ENCODE peak calls at places on chromosomes 4 and X, in six cellular contexts. C, Z, N, O, H and V are unnamed samples.

GRCh38 chr4:121814756-121815155 is 8.9 kb downstream of the CCNA2 start:
- DNase-seq in N (peak), Z (no peak), H (no peak), O (no peak), C (no peak), V (no peak)

GRCh38 chrX:57977992-57978391 is 67.7 kb upstream of the ZXDA start:
- DNase-seq in Z (no peak), C (no peak), N (no peak), H (no peak), O (no peak), V (no peak)

GRCh38 chr4:62070291-62070852 is 870.2 kb downstream of the ADGRL3 start:
- DNase-seq in O (no peak), N (no peak), Z (no peak), H (no peak), C (no peak), V (no peak)

GRCh38 chrX:42803320-42803719 is 25.4 kb upstream of the PPP1R2C start:
- DNase-seq in N (peak), Z (no peak), C (no peak), O (no peak), H (no peak), V (no peak)

GRCh38 chr4:825969-826330 is at the start of gene CPLX1:
- DNase-seq in O (no peak), H (peak), C (peak), Z (peak), N (peak), V (no peak)

GRCh38 chr4:113212613-113213012 is 163.2 kb downstream of the ANK2 start:
- DNase-seq in O (no peak), Z (no peak), N (no peak), H (no peak), C (no peak), V (no peak)

GRCh38 chrX:44708470-44708869 is 135.4 kb upstream of the DUSP21 start:
- DNase-seq in Z (no peak), H (no peak), O (no peak), C (no peak), N (no peak), V (no peak)

GRCh38 chrX:143669395-143669794 is 33.5 kb upstream of the SLITRK4 start:
- DNase-seq in H (no peak), Z (no peak), N (peak), C (no peak), O (no peak), V (no peak)

GRCh38 chrX:1391707-1392375 is at the start of gene SLC25A6:
- DNase-seq in O (peak), Z (peak), H (peak), N (peak), C (no peak), V (peak)

GRCh38 chr4:168573870-168574269 is 77.0 kb downstream of the PALLD start:
- DNase-seq in H (no peak), C (no peak), O (no peak), N (no peak), Z (no peak), V (no peak)

GRCh38 chrX:16465081-16465876 is 184.7 kb upstream of the S100G start:
- DNase-seq in O (no peak), C (no peak), Z (no peak), N (peak), H (no peak), V (no peak)

DNA sequence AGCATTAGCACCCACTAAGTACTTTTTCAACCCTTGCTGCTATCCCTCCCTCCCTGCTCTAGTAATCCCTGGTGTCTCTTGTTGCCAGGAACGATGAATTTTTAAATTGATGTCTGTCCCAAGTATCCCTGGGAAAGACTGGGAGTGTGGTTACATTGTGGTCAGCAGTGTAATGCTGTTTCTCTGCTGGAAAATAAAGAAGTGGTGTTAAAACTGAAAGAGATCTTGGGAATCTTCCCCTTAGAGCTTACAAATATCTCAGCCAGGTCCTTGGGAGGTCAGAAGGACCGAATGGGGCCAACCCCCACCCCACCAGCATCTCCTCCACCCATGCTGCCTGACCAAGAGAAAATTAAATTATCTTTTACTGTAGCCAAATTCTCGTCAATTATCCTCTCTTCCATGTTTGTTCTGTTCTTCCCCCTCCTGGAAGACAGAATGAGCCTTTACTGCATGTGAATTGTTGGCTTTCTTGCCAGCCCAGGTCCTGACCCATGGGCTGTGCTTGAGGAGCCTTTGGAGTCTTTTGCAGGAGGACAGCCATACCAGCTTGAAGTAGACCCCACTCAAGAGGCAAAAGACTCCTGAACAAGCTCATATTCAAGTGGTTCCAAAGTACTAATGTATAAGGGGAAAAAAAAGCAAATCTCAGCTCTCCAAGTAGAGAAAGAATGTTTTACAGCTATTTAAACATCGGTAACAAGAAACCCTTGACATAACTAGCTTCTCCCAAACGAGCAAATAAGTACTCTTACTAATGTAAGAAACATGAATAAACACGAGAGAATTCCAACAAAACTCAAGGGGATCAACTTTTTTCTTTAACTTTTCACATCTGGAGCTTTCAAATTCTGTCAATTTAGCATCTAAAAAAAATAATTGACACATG is 174.8 kb upstream of the MXRA5 start:
- DNase-seq in N (peak), C (no peak), H (no peak), O (no peak), Z (no peak), V (no peak)
- H3K27ac ChIP-seq in N (peak), C (no peak), H (no peak), O (no peak), Z (no peak), V (no peak)

DNA sequence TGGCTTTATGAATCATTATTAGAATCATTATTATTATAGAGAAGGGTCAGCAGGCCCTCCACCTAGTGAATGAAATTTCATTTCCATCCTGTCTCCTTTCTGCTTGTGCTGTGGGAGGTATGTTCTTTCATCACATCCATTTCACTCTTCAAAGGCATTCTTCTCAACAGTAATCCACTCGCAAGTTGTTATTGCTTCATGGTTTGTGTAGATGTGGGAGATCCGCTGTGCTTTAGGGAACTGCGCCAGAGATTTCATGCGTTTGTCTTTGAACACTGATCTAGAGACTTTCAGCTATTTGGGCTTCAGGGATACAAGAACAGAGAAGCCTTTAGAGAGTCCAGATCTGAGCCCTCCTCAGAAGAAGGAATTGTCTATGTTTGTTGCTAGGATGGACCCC is 53.5 kb upstream of the PUDP start:
- DNase-seq in N (no peak), Z (no peak), O (no peak), H (no peak), C (no peak), V (no peak)
- H3K27ac ChIP-seq in N (no peak), Z (no peak), O (no peak), H (no peak), C (no peak), V (no peak)

GRCh38 chr4:139774759-139775487 is 109.3 kb downstream of the MGST2 start:
- DNase-seq in Z (no peak), C (no peak), H (no peak), N (no peak), O (no peak), V (no peak)
- H3K27ac ChIP-seq in Z (no peak), C (no peak), H (no peak), N (no peak), O (no peak), V (no peak)

DNA sequence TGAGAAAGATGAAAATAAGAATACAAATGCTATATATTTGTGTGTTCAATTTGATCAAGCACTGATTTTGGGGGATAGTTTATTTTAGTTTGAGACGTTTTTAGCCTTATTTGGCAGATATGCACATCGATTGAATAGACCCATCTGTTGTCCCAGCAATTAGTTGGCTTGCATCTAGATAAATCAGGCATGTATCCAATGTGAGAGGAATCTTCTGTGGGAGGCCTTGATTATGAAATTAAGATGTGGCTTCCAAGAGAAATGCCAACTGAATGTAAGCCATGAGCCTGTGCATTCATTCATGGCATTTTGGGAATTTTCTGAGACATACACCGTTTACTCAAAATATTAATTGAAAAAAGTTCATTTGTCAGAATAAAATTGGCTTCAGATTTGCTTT is 623.1 kb downstream of the TECRL start:
- DNase-seq in H (no peak), C (no peak), Z (no peak), O (no peak), N (no peak), V (no peak)
- H3K27ac ChIP-seq in H (no peak), C (no peak), Z (no peak), O (no peak), N (no peak), V (no peak)

DNA sequence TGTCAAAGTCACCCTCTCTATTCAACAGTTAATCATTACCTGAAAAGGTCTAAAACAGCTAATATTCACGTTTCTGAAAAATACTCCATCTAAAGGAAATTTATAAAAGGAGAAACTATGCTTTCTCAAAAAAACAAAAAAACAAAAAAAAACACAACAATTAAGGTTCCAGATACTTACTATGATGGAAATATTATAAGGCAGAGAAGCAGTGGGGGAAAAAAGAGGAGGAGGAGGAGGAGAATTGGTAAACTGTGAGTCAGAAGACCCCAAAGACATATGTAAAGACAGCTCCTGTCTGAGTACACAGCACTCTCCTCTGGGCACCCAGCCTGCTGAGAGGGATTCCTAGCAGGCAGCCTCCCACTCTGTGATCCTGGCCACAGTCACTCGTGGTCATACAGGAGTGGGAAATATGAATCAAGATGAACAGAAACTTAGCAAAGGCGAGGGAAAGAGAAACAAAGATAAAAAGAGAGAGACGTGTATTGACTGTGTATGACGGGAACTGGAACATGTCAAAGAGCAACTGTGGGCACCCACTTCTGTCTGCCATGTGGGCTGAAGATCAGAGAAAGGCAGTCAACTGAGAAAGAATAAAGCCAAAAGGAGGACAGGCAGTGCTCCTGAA is 12.5 kb downstream of the KLHL15 start:
- DNase-seq in O (no peak), N (peak), C (no peak), H (no peak), Z (no peak), V (no peak)
- H3K27ac ChIP-seq in O (no peak), N (no peak), C (no peak), H (no peak), Z (no peak), V (no peak)

GRCh38 chrX:41302293-41302868 is 31.6 kb upstream of the DDX3X start:
- DNase-seq in Z (no peak), C (no peak), H (no peak), N (no peak), O (no peak), V (peak)

GRCh38 chrX:41303013-41303412 is 30.9 kb upstream of the DDX3X start:
- DNase-seq in H (no peak), C (no peak), Z (no peak), O (no peak), N (no peak), V (no peak)

GRCh38 chrX:41304178-41304577 is 29.8 kb upstream of the DDX3X start:
- DNase-seq in N (no peak), C (no peak), Z (no peak), O (no peak), H (no peak), V (no peak)

GRCh38 chrX:41301438-41301824 is 32.5 kb upstream of the DDX3X start:
- DNase-seq in N (no peak), O (no peak), Z (no peak), H (no peak), C (no peak), V (no peak)

DNA sequence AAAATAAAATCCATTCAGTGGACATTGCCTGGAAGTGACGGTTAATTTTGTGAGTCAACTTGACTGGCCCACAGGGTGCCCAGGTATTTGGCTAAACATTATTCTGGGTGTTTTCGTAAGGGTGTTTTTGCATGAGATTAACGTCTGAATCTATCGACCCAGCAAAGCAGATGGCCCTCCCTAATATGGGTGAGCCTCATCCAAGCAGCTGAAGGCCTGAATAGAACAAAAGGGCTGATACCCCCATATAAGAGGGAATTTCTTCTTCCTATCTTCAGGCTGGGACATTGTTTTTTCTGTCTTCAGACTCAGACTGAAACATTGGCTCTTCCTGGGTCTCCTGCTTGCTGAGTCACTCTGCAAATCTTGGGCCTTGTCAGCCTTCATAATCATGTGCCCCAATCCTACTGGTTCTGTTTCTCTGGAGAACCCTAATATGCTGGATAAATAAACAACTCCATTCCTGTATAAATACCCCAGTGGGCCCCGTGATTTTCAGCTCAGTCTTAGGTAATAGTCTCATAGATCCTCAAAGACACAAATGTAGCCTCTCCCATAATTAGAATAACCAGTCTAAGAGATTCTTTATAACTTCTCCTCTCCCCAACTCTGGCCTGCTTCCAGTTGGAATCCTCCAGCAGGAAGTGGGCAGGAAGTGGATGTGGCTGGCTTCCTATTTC is 33.1 kb upstream of the DDX3X start:
- DNase-seq in H (no peak), C (no peak), Z (no peak), O (no peak), N (peak), V (peak)
- H3K27ac ChIP-seq in H (no peak), C (no peak), Z (no peak), O (no peak), N (peak), V (peak)

GRCh38 chrX:148270499-148270898 is 229.9 kb upstream of the AFF2 start:
- DNase-seq in C (no peak), Z (no peak), O (no peak), H (no peak), N (no peak), V (no peak)
- H3K27ac ChIP-seq in C (no peak), Z (no peak), O (no peak), H (no peak), N (no peak), V (no peak)

DNA sequence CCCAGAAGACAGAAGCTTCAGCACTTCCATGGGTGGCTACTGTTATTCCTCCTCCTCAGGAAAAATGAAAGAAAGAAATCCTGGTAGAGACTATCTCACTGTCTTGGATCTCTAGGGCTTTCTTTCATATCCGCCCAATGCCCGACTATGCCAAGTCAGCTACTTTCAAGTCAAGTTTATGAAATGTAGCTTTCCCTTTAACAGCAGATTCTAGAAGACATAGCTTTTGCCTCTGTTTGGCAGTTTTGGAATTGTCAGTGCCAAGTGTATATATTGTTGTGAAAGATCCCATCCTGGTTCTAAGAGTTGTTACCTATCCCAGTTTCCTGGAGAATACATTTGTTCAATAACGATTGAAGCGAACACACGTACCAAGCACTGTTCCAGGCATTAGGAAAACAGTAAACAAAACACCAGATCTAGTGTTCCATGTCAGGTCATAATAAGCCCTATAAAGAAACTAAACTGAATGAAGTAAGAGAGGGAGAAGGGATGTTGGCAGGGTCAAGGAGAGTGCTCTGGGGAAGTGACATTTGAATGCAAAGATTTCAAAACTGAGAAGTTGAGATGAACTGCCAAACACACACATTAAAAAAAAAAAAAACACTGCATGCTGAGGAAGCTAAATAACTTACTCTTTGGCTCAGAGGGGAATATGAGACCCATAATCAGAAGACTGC is 14.5 kb upstream of the ENAM start:
- DNase-seq in N (peak), O (no peak), C (no peak), H (no peak), Z (no peak), V (no peak)
- H3K27ac ChIP-seq in N (no peak), O (no peak), C (no peak), H (no peak), Z (no peak), V (no peak)

GRCh38 chr4:105895609-105896460 is 564 bp downstream of the NPNT start:
- DNase-seq in N (peak), H (peak), O (peak), Z (no peak), C (no peak), V (no peak)
- H3K27ac ChIP-seq in N (no peak), H (peak), O (peak), Z (no peak), C (no peak), V (no peak)